ENCODE peak calls at places on chromosomes 12 and 14, in four cellular contexts. B is colonic mucosa, Q is cardiac muscle cell, C is HCT116. W is an unnamed sample.

GRCh38 chr12:47636908-47637780 is 68.7 kb downstream of the RPAP3 start:
- DNase-seq in Q (no peak), B (peak; percentile 45), C (peak; percentile 69), W (no peak)

GRCh38 chr12:108468149-108468968 is 46.7 kb upstream of the FICD start:
- DNase-seq in Q (peak; percentile 84), C (no peak), B (peak; percentile 23), W (no peak)

GRCh38 chr14:92040431-92041040 is 677 bp upstream of the TRIP11 start:
- DNase-seq in B (peak; percentile 59), C (peak; percentile 12), Q (peak; percentile 12), W (no peak)

GRCh38 chr14:72420749-72421452 is 473.0 kb downstream of the DPF3 start:
- DNase-seq in C (peak; percentile 53), B (peak; percentile 80), Q (peak; percentile 79), W (no peak)

GRCh38 chr12:120363274-120363855 is 5.6 kb downstream of the MSI1 start:
- DNase-seq in Q (no peak), B (no peak), C (no peak), W (no peak)

GRCh38 chr14:44151120-44151519 is 356.0 kb downstream of the FSCB start:
- DNase-seq in B (no peak), Q (no peak), C (no peak), W (no peak)

GRCh38 chr14:61192970-61193369 is 88.2 kb downstream of the TMEM30B start:
- DNase-seq in Q (no peak), C (no peak), B (no peak), W (no peak)

GRCh38 chr12:52427083-52427482 is 7.1 kb downstream of the KRT75 start:
- DNase-seq in Q (no peak), B (no peak), C (peak; percentile 27), W (no peak)

GRCh38 chr12:100528471-100529139 is 44.9 kb upstream of the GAS2L3 start:
- DNase-seq in B (no peak), Q (no peak), C (no peak), W (no peak)

GRCh38 chr14:59332727-59333126 is 132.5 kb downstream of the GPR135 start:
- DNase-seq in C (no peak), Q (no peak), B (no peak), W (no peak)

GRCh38 chr14:59330455-59330854 is 134.7 kb downstream of the GPR135 start:
- DNase-seq in C (no peak), Q (no peak), B (no peak), W (no peak)

GRCh38 chr14:59331217-59331616 is 134.0 kb downstream of the GPR135 start:
- DNase-seq in C (no peak), Q (no peak), B (no peak), W (no peak)

GRCh38 chr14:59333668-59334067 is 131.5 kb downstream of the GPR135 start:
- DNase-seq in B (no peak), Q (peak; percentile 92), C (no peak), W (no peak)

GRCh38 chr14:59333235-59333634 is 131.9 kb downstream of the GPR135 start:
- DNase-seq in B (no peak), Q (peak; percentile 11), C (no peak), W (no peak)
- H3K27ac ChIP-seq in B (peak overlapping the region; percentile 41), Q (peak overlapping the region; percentile 83), C (no peak overlapping the region), W (peak overlapping the region; percentile 87)

DNA sequence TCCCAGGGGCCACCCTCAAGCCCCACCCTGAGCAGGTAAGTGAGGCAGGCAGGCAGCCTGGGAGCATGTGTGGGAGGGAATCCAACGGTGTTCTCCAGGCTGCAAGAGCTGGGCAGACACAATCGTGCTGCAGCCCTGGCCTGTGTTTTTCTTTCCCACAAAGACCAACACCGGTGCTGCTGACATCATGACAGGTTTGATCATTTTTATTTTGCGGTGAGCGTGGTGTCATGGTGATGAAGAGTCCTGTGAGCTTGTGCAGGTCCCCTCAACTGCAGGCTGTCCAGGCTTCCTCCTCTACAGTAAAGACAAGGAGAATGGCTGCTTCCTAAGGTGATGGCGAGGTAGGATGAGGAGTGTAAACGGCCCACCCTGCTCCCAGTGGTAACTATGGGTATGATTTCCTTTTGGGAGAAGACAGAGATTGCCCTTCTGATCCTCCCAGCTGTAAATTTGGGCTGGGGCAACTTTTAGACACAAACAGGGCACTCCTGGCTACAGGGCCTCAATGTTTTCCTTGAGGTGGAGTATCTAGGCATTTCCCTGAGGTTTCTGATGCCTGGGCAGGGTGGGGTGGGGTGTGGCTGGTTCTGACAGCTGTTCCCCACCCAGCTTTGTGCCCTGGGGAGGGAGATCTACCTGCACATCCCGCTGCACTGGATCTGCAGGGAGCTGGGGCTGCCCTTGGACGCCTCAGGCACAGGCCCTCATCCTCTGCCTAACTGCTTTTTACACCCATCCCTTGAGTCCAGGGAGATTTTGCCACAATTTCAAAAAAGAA is 109.1 kb downstream of the VCPKMT start:
- DNase-seq in Q (peak; percentile 12), B (peak; percentile 87), C (no peak), W (no peak)
- TF ChIP-seq CTCF in Q (no peak), B (no peak), C (peak; percentile 47), W (no peak)

DNA sequence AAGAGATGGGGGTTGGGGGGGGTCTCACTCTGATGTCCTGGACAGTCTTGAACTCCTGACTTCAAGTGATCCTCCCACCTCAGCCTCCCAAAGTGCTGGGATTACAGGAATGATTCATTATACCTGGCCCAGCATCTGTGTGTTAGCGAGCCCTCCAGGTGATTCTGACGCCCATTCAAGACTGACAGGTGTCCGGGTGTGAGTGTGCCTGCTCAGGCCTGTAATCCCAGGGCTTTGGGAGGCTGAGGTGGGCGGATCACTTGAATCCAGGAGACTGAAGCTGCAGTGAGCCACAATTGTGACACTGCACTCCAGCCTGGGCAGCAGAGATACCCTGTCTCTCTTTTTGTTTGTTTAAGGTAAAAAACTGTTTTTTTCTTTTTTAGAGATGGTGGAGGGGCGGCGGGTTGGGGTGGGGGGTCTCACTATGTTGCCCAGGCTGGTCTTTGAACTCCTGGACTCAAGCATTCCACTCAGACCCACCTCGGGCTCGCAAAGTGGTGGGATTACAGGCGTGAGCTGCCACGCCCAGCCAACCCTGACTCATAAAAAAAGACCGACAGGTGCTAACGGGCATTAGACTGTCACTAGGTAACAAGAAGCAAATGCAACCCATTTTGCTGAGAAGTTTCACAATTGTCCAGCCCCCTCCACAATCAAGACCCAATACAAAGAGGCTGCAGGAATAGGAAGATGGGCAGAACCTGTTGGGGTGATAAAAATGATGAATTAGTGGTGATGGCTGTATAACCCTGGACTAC is 4.7 kb downstream of the VSIG10 start:
- DNase-seq in B (peak; percentile 66), Q (no peak), C (no peak), W (no peak)
- H3K36me3 ChIP-seq in B (no peaks in the 10 kb centered on the region), Q (no peaks in the 10 kb centered on the region), C (no peaks in the 10 kb centered on the region), W (no peaks in the 10 kb centered on the region)

GRCh38 chr14:90419200-90419599 is 22.4 kb downstream of the CALM1 start:
- DNase-seq in B (peak; percentile 54), C (peak; percentile 47), Q (no peak), W (peak; percentile 81)
- H3K27ac ChIP-seq in B (no peak overlapping the region), C (no peak overlapping the region), Q (no peak overlapping the region), W (peak overlapping the region; percentile 67)

GRCh38 chr14:79856357-79856756 is 354.9 kb downstream of the DIO2 start:
- DNase-seq in Q (no peak), B (no peak), C (no peak), W (no peak)

GRCh38 chr14:79861111-79861510 is 350.2 kb downstream of the DIO2 start:
- DNase-seq in Q (no peak), C (no peak), B (no peak), W (no peak)

DNA sequence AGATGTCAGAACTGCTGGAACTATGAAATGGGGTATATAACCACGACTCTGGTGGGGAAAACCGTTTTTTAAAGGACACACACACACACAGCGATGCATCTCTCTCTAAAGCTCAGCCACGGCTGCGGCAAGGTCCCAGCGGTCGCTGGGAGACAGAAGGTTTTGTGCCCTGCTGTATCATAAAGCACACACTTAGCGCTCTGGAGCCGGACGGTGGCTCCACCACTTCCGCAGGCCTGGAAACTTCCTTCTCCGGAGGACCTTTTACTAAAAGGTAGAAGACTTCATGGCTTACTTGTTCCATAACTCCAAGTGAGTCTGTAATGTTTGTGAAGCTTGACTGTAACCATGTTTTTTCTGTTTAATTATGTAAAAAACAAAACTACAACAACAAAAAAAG is 349.3 kb downstream of the DIO2 start:
- DNase-seq in B (no peak), C (no peak), Q (no peak), W (no peak)
- TF ChIP-seq CTCF in B (no peak), C (no peak), Q (no peak), W (no peak)

GRCh38 chr12:57529831-57530230 is 7.2 kb downstream of the MBD6 start:
- DNase-seq in B (no peak), Q (no peak), C (no peak), W (no peak)
- H3K36me3 ChIP-seq in B (peaks cover 28% of the 10 kb centered on the region), Q (peaks cover 63% of the 10 kb centered on the region), C (peaks cover 47% of the 10 kb centered on the region), W (peaks cover 90% of the 10 kb centered on the region)

DNA sequence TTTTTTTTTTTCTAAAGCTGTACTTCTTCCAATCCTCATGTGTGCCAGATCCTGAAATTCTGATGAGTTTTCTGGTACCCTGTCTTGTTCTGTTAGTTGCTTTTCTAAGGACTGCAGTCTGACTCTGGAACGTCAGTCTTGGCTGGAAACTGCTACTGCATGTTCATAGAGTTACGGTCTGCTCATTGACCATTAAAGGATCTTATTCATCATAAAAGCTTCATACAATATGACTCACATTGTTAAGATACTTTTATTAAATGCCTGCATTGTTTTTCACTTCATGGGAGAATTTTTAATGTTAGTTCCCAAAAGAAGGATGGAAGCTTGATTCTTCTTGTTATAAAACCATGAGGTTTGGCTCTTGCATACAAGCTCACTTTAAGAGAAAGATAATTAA is 233.6 kb downstream of the SYT10 start:
- DNase-seq in C (no peak), B (no peak), Q (no peak), W (no peak)
- H3K27ac ChIP-seq in C (no peak overlapping the region), B (no peak overlapping the region), Q (no peak overlapping the region), W (no peak overlapping the region)

GRCh38 chr14:21913759-21914158 is 240.1 kb upstream of the OR4E1 start:
- DNase-seq in Q (peak; percentile 84), C (peak; percentile 71), B (peak; percentile 74), W (no peak)
- TF ChIP-seq CTCF in Q (peak; percentile 79), C (peak; percentile 86), B (peak; percentile 41), W (peak; percentile 19)

GRCh38 chr14:104718871-104719270 is 5.2 kb upstream of the ADSS1 start:
- DNase-seq in B (no peak), Q (no peak), C (no peak), W (no peak)

GRCh38 chr14:104719343-104719742 is 4.7 kb upstream of the ADSS1 start:
- DNase-seq in Q (no peak), C (no peak), B (no peak), W (no peak)

GRCh38 chr14:104717137-104717536 is 6.9 kb upstream of the ADSS1 start:
- DNase-seq in Q (no peak), B (no peak), C (no peak), W (no peak)

GRCh38 chr14:104718147-104718546 is 5.9 kb upstream of the ADSS1 start:
- DNase-seq in Q (no peak), C (no peak), B (no peak), W (no peak)

DNA sequence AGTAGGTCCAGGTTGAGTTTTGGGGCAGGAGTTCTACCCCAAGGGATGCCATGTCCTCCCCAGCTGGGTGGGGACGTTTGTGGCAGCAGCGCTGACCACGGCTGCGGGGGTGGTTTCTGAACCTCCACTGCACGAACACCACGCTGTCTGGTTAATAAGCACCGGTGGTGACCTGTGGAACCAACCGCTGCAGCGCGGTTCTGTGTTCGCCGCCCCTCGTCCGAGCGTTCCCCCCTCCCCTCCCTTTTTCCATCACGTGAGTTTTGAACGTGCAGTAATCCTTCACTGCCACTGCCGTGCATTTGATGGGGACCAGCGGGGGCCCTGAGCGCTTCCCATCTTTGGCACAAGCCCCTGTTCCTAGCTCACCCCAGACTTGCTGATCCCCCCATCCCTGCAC is 6.4 kb upstream of the ADSS1 start:
- DNase-seq in B (no peak), C (no peak), Q (no peak), W (no peak)
- H3K36me3 ChIP-seq in B (peaks cover under 1% of the 10 kb centered on the region), C (no peaks in the 10 kb centered on the region), Q (no peaks in the 10 kb centered on the region), W (peaks cover 39% of the 10 kb centered on the region)